ENCODE peak calls at places on chromosome 13, in eight cellular contexts. S, G, K, L, I, E, N and P are unnamed samples.
A peak's percentile ranks its signal among the peaks of the same experiment; 100 is the strongest.

GRCh38 chr13:33624740-33625139 is 193.2 kb upstream of the RFC3 start:
- DNase-seq in S (no peak), G (no peak), K (no peak), L (no peak), I (no peak), E (no peak), N (no peak), P (no peak)

GRCh38 chr13:81048026-81048461 is 707.1 kb upstream of the SPRY2 start:
- DNase-seq in S (no peak), G (peak; percentile 3), K (no peak), L (no peak), I (no peak), E (no peak), N (no peak), P (peak; percentile 47)

GRCh38 chr13:113089693-113090414 is 15.7 kb upstream of the F7 start:
- DNase-seq in S (no peak), G (no peak), K (no peak), L (no peak), I (no peak), E (no peak), N (no peak), P (no peak)

GRCh38 chr13:51538626-51539179 is 45.6 kb upstream of the WDFY2 start:
- DNase-seq in S (no peak), G (no peak), K (no peak), L (no peak), I (no peak), E (no peak), N (no peak), P (no peak)

GRCh38 chr13:99224019-99224418 is 23.4 kb downstream of the UBAC2 start:
- DNase-seq in S (no peak), G (no peak), K (no peak), L (no peak), I (no peak), E (no peak), N (no peak), P (no peak)

GRCh38 chr13:23554000-23554399 is 16.2 kb upstream of the TNFRSF19 start:
- DNase-seq in S (no peak), G (no peak), K (no peak), L (no peak), I (peak; percentile 20), E (no peak), N (no peak), P (no peak)

GRCh38 chr13:111448504-111448903 is 128.1 kb downstream of the TEX29 start:
- DNase-seq in S (no peak), G (no peak), K (no peak), L (no peak), I (no peak), E (no peak), N (no peak), P (no peak)

GRCh38 chr13:44334751-44335150 is 38.9 kb upstream of the SERP2 start:
- DNase-seq in S (no peak), G (no peak), K (no peak), L (no peak), I (no peak), E (no peak), N (no peak), P (no peak)

GRCh38 chr13:110554946-110555345 is 6.6 kb downstream of the RAB20 start:
- DNase-seq in S (no peak), G (no peak), K (no peak), L (no peak), I (no peak), E (no peak), N (no peak), P (no peak)